ENCODE peak calls at places on chromosomes 11 and 22, in five cellular contexts. F is dorsolateral prefrontal cortex, J is LHCN-M2, Y is aorta, M is pulmonary artery endothelial cell. I is an unnamed sample.
A peak's percentile ranks its signal among the peaks of the same experiment; 100 is the strongest.

GRCh38 chr11:72641522-72641899 is 32.7 kb downstream of the PDE2A start:
- DNase-seq in F (no peak), J (no peak), Y (no peak), M (no peak), I (no peak)

GRCh38 chr11:123454060-123454651 is 24.1 kb downstream of the GRAMD1B start:
- DNase-seq in F (no peak), J (peak; percentile 74), Y (no peak), M (no peak), I (no peak)

GRCh38 chr11:57310630-57311086 is 14.1 kb downstream of the TNKS1BP1 start:
- DNase-seq in F (no peak), J (peak; percentile 48), Y (no peak), M (no peak), I (peak; percentile 59)

GRCh38 chr22:25134028-25134427 is 65.6 kb upstream of the CRYBB3 start:
- DNase-seq in F (no peak), J (no peak), Y (no peak), M (peak; percentile 59), I (no peak)

GRCh38 chr11:2202071-2202899 is 30.7 kb upstream of the TH start:
- DNase-seq in F (no peak), J (no peak), Y (no peak), M (no peak), I (no peak)

GRCh38 chr11:8807544-8808225 is 103.3 kb upstream of the AKIP1 start:
- DNase-seq in F (peak; percentile 28), J (peak; percentile 99), Y (no peak), M (no peak), I (no peak)

GRCh38 chr11:126102436-126102894 is 39.8 kb upstream of the CDON start:
- DNase-seq in F (no peak), J (no peak), Y (no peak), M (no peak), I (no peak)

GRCh38 chr11:73291781-73292180 is 16.3 kb upstream of the ARHGEF17 start:
- DNase-seq in F (no peak), J (no peak), Y (no peak), M (no peak), I (no peak)

GRCh38 chr11:83938148-83938547 is 652.0 kb upstream of the CCDC90B start:
- DNase-seq in F (no peak), J (no peak), Y (no peak), M (no peak), I (no peak)

GRCh38 chr11:970319-970871 is 44.7 kb downstream of the AP2A2 start:
- DNase-seq in F (no peak), J (no peak), Y (no peak), M (no peak), I (no peak)

GRCh38 chr11:71358963-71359567 is 89.1 kb downstream of the DHCR7 start:
- DNase-seq in F (no peak), J (no peak), Y (no peak), M (no peak), I (no peak)

GRCh38 chr11:69089258-69089657 is 40.5 kb downstream of the TPCN2 start:
- DNase-seq in F (no peak), J (peak; percentile 77), Y (no peak), M (no peak), I (no peak)

GRCh38 chr11:121451982-121452608 is at the start of gene SORL1:
- DNase-seq in F (peak; percentile 76), J (peak; percentile 10), Y (peak; percentile 86), M (no peak), I (peak; percentile 63)

GRCh38 chr11:13216019-13217006 is 61.3 kb upstream of the BMAL1 start:
- DNase-seq in F (no peak), J (peak; percentile 99), Y (peak; percentile 83), M (peak; percentile 55), I (peak; percentile 15)

GRCh38 chr11:8167796-8168195 is 1.0 kb downstream of the RIC3 start:
- DNase-seq in F (no peak), J (peak; percentile 5), Y (no peak), M (no peak), I (no peak)

GRCh38 chr11:92717240-92717639 is 252.2 kb upstream of the MTNR1B start:
- DNase-seq in F (no peak), J (no peak), Y (no peak), M (no peak), I (no peak)

GRCh38 chr22:42926034-42926433 is 69.0 kb upstream of the ARFGAP3 start:
- DNase-seq in F (no peak), J (no peak), Y (peak; percentile 38), M (peak; percentile 75), I (no peak)

GRCh38 chr11:129992161-129992944 is 10.3 kb downstream of the PRDM10 start:
- DNase-seq in F (no peak), J (peak; percentile 22), Y (no peak), M (no peak), I (no peak)

GRCh38 chr11:47415949-47416472 is 7.6 kb downstream of the SLC39A13 start:
- DNase-seq in F (no peak), J (peak; percentile 95), Y (peak; percentile 94), M (peak; percentile 78), I (peak; percentile 54)

I was measured in NCI-H446.